ENCODE peak calls at places on chromosomes 12 and 14, in eight cellular contexts. Z is GM23248, B is A549, T is adrenal gland, W is Karpas-422, C is hepatocyte, S is WERI-Rb-1, G is lower lobe of right lung. V is an unnamed sample.
A peak's percentile ranks its signal among the peaks of the same experiment; 100 is the strongest.

GRCh38 chr12:50401383-50402155 is 884 bp downstream of the LARP4 start:
- DNase-seq in Z (peak; percentile 77), B (no peak), T (peak; percentile 51), W (peak; percentile 61), C (peak; percentile 35), S (no peak), G (no peak), V (no peak)

GRCh38 chr14:56172074-56172473 is 53.9 kb downstream of the PELI2 start:
- DNase-seq in G (no peak), C (no peak), T (no peak), W (no peak), Z (no peak), S (no peak), B (no peak), V (no peak)

GRCh38 chr14:94407906-94408305 is 19.5 kb upstream of the SERPINA1 start:
- DNase-seq in G (no peak), W (no peak), S (no peak), B (no peak), C (no peak), Z (peak; percentile 54), T (no peak), V (no peak)

GRCh38 chr12:121791671-121792496 is 1.6 kb downstream of the RHOF start:
- DNase-seq in S (no peak), G (no peak), C (peak; percentile 76), B (no peak), T (peak; percentile 30), W (no peak), Z (no peak), V (no peak)

GRCh38 chr12:52006726-52007157 is at the start of gene TAMALIN:
- DNase-seq in W (no peak), T (no peak), C (peak; percentile 80), G (peak; percentile 73), B (no peak), S (peak; percentile 55), Z (peak; percentile 59), V (peak; percentile 61)

GRCh38 chr12:65631621-65632111 is 192.6 kb upstream of the HMGA2 start:
- DNase-seq in Z (peak; percentile 99), G (no peak), B (peak; percentile 58), S (no peak), W (no peak), T (no peak), C (peak; percentile 64), V (peak; percentile 89)

GRCh38 chr12:121038861-121039654 is at the start of gene OASL:
- DNase-seq in C (peak; percentile 2), S (no peak), B (peak; percentile 55), W (peak; percentile 69), Z (peak; percentile 68), G (peak; percentile 69), T (peak; percentile 36), V (no peak)

GRCh38 chr12:68841717-68842116 is 33.7 kb downstream of the MDM2 start:
- DNase-seq in C (no peak), Z (no peak), B (no peak), S (no peak), T (no peak), W (no peak), G (no peak), V (peak; percentile 89)

GRCh38 chr14:52609445-52610044 is 56.9 kb downstream of the GPR137C start:
- DNase-seq in W (no peak), S (no peak), G (no peak), C (no peak), Z (no peak), B (no peak), T (no peak), V (no peak)

GRCh38 chr12:3302406-3303041 is 188.5 kb upstream of the PRMT8 start:
- DNase-seq in G (no peak), C (no peak), S (no peak), Z (peak; percentile 40), W (no peak), B (no peak), T (no peak), V (no peak)

GRCh38 chr12:108731105-108731865 is at the start of gene CORO1C:
- DNase-seq in G (peak; percentile 98), C (peak; percentile 98), B (peak; percentile 89), Z (peak; percentile 97), S (peak; percentile 97), W (peak; percentile 97), T (peak; percentile 97), V (peak; percentile 97)

GRCh38 chr14:90179809-90180779 is 76.3 kb upstream of the PSMC1 start:
- DNase-seq in S (no peak), B (no peak), W (no peak), C (no peak), G (no peak), T (no peak), Z (no peak), V (no peak)

GRCh38 chr12:123041042-123041531 is 60.6 kb downstream of the ARL6IP4 start:
- DNase-seq in W (no peak), T (no peak), C (no peak), S (peak; percentile 60), B (no peak), Z (no peak), G (no peak), V (no peak)

GRCh38 chr12:117367006-117367638 is 5.7 kb upstream of the NOS1 start:
- DNase-seq in B (peak; percentile 90), C (peak; percentile 91), Z (peak; percentile 63), W (peak; percentile 90), T (peak; percentile 73), S (peak; percentile 77), G (peak; percentile 55), V (peak; percentile 48)

GRCh38 chr14:22556021-22556989 is 32.7 kb downstream of the DAD1 start:
- DNase-seq in C (no peak), S (no peak), W (peak; percentile 96), T (peak; percentile 26), G (peak; percentile 80), Z (peak; percentile 61), B (no peak), V (peak; percentile 82)

GRCh38 chr12:124328116-124328515 is 33.2 kb downstream of the RFLNA start:
- DNase-seq in G (no peak), T (no peak), B (no peak), S (peak; percentile 85), Z (no peak), W (no peak), C (no peak), V (no peak)

GRCh38 chr12:124326899-124327298 is 32.0 kb downstream of the RFLNA start:
- DNase-seq in W (no peak), C (no peak), T (no peak), Z (no peak), S (peak; percentile 97), B (no peak), G (no peak), V (no peak)

GRCh38 chr12:124324803-124325705 is 30.2 kb downstream of the RFLNA start:
- DNase-seq in Z (no peak), W (no peak), G (no peak), T (peak; percentile 46), C (no peak), S (no peak), B (no peak), V (no peak)

GRCh38 chr12:124326104-124326503 is 31.2 kb downstream of the RFLNA start:
- DNase-seq in C (no peak), Z (no peak), W (no peak), G (no peak), S (no peak), B (no peak), T (no peak), V (no peak)

DNA sequence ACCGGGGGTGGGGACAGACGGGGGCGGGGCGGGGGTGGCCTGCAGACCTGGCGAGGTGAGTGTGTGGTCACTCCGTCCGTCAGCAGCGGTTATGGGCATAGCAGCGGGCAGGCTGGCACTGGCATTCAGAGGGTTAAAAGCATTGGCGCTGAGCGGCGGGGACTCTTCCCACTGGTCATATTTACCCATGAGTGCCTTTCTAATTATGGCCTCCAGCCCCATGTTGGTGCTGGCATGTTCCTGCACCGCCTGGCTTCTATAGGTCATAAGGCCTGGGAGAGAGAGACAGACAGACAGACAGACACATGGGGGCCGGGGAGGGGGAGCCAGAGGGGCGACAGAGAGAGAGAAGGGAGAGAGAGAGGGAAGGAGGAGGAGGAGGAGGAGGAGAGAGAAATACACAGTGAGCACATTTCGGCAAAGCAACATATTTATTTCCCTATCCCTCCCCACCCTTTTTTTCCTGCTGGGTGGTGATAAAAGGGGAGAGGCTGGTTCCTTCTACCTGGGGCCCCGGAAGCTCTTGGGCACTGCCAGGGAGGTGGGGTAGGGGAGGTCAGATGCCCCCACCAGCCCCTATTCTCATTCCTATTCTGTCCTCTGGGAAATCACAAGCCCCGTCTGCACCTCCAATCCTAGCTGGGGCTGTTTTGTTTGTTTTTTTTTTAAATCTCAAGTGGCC is 32.6 kb downstream of the RFLNA start:
- DNase-seq in C (no peak), W (no peak), B (no peak), G (no peak), Z (no peak), S (no peak), T (no peak), V (no peak)
- H3K27ac ChIP-seq in C (no peak overlapping the region), W (no peak overlapping the region), B (no peak overlapping the region), G (no peak overlapping the region), Z (no peak overlapping the region), S (peak overlapping the region; percentile 94), T (no peak overlapping the region), V (no peak overlapping the region)

GRCh38 chr14:61470261-61470953 is 149.0 kb downstream of the PRKCH start:
- DNase-seq in T (no peak), S (no peak), Z (peak; percentile 95), W (peak; percentile 63), G (no peak), B (no peak), C (peak; percentile 80), V (peak; percentile 89)
- H3K4me3 ChIP-seq in T (no peak overlapping the region), S (no peak overlapping the region), Z (peak overlapping the region; percentile 11), W (peak overlapping the region; percentile 66), G (no peak overlapping the region), B (no peak overlapping the region), C (no peak overlapping the region), V (no peak overlapping the region)

GRCh38 chr14:64513271-64513670 is 8.7 kb downstream of the ZBTB1 start:
- DNase-seq in B (no peak), G (no peak), Z (no peak), S (no peak), T (no peak), W (no peak), C (no peak), V (no peak)
- H3K27ac ChIP-seq in B (no peak overlapping the region), G (no peak overlapping the region), Z (no peak overlapping the region), S (no peak overlapping the region), T (no peak overlapping the region), W (no peak overlapping the region), C (no peak overlapping the region), V (no peak overlapping the region)

DNA sequence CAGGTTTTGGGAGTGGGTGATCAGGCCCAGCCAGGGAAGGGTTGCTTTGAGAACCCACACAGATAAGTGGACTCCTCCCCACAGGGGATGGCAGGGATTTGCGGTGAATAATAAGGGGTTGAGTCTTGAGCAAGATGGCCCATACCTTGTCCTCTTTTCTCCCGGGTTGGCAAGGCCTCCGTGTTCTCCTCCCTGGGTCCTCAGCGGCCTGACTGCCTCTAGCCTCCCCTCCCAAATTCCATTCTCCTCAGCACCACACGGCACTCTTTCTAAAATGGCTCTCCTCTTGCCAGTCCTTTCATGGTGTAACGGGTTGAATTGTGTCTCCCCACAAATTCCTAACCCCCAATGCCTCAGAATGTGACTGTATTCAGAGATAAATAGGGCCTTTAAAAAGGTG is 70.0 kb downstream of the CHST11 start:
- DNase-seq in B (no peak), T (no peak), C (no peak), Z (no peak), W (no peak), S (no peak), G (no peak), V (no peak)
- H3K4me3 ChIP-seq in B (no peak overlapping the region), T (no peak overlapping the region), C (no peak overlapping the region), Z (no peak overlapping the region), W (no peak overlapping the region), S (no peak overlapping the region), G (no peak overlapping the region), V (no peak overlapping the region)